ENCODE peak calls at places on chromosome 15, in five cellular contexts. One of them, this sample, is unnamed.

GRCh38 chr15:98442379-98442833 is 205.9 kb upstream of the IGF1R start:
- DNase-seq in lower lobe of right lung: no peak
- DNase-seq in left ventricle myocardium inferior: no peak
- DNase-seq in Peyer's patch: peak; percentile 74
- DNase-seq in GM23338: peak; percentile 86
- DNase-seq in this sample: peak; percentile 45

GRCh38 chr15:75234191-75234810 is 23.8 kb upstream of the GOLGA6C start:
- DNase-seq in lower lobe of right lung: no peak
- DNase-seq in Peyer's patch: peak; percentile 37
- DNase-seq in left ventricle myocardium inferior: peak; percentile 8
- DNase-seq in GM23338: no peak
- DNase-seq in this sample: peak; percentile 4

GRCh38 chr15:51912528-51912927 is 59.0 kb downstream of the LEO1 start:
- DNase-seq in lower lobe of right lung: no peak
- DNase-seq in left ventricle myocardium inferior: no peak
- DNase-seq in Peyer's patch: no peak
- DNase-seq in GM23338: no peak
- DNase-seq in this sample: no peak

GRCh38 chr15:83107841-83108181 is 366 bp downstream of the TM6SF1 start:
- DNase-seq in left ventricle myocardium inferior: no peak
- DNase-seq in lower lobe of right lung: peak; percentile 48
- DNase-seq in Peyer's patch: no peak
- DNase-seq in GM23338: no peak
- DNase-seq in this sample: no peak

GRCh38 chr15:65423150-65423976 is 616 bp upstream of the IGDCC4 start:
- DNase-seq in lower lobe of right lung: no peak
- DNase-seq in left ventricle myocardium inferior: peak; percentile 18
- DNase-seq in Peyer's patch: no peak
- DNase-seq in GM23338: peak; percentile 64
- DNase-seq in this sample: no peak

GRCh38 chr15:41559489-41560177 is 621 bp downstream of the TYRO3 start:
- DNase-seq in GM23338: no peak
- DNase-seq in lower lobe of right lung: no peak
- DNase-seq in Peyer's patch: no peak
- DNase-seq in left ventricle myocardium inferior: no peak
- DNase-seq in this sample: no peak

GRCh38 chr15:74297867-74298266 is 61.7 kb downstream of the CCDC33 start:
- DNase-seq in left ventricle myocardium inferior: no peak
- DNase-seq in Peyer's patch: no peak
- DNase-seq in lower lobe of right lung: no peak
- DNase-seq in GM23338: no peak
- DNase-seq in this sample: no peak

GRCh38 chr15:47812436-47813109 is 95.3 kb downstream of the SEMA6D start:
- DNase-seq in left ventricle myocardium inferior: no peak
- DNase-seq in Peyer's patch: no peak
- DNase-seq in GM23338: no peak
- DNase-seq in lower lobe of right lung: no peak
- DNase-seq in this sample: no peak

GRCh38 chr15:92451225-92451825 is 57.6 kb downstream of the ST8SIA2 start:
- DNase-seq in Peyer's patch: no peak
- DNase-seq in left ventricle myocardium inferior: no peak
- DNase-seq in lower lobe of right lung: no peak
- DNase-seq in GM23338: no peak
- DNase-seq in this sample: no peak

GRCh38 chr15:66720206-66721010 is 18.4 kb downstream of the SMAD6 start:
- DNase-seq in lower lobe of right lung: peak; percentile 79
- DNase-seq in left ventricle myocardium inferior: no peak
- DNase-seq in Peyer's patch: no peak
- DNase-seq in GM23338: no peak
- DNase-seq in this sample: no peak

GRCh38 chr15:63395730-63396545 is 14.3 kb upstream of the CA12 start:
- DNase-seq in left ventricle myocardium inferior: no peak
- DNase-seq in Peyer's patch: no peak
- DNase-seq in lower lobe of right lung: no peak
- DNase-seq in GM23338: no peak
- DNase-seq in this sample: no peak

GRCh38 chr15:92111756-92112155 is 258.2 kb downstream of the SLCO3A1 start:
- DNase-seq in GM23338: no peak
- DNase-seq in Peyer's patch: no peak
- DNase-seq in lower lobe of right lung: no peak
- DNase-seq in left ventricle myocardium inferior: no peak
- DNase-seq in this sample: no peak

GRCh38 chr15:63474810-63475316 is 29.5 kb upstream of the USP3 start:
- DNase-seq in Peyer's patch: peak; percentile 86
- DNase-seq in left ventricle myocardium inferior: no peak
- DNase-seq in GM23338: no peak
- DNase-seq in lower lobe of right lung: peak; percentile 65
- DNase-seq in this sample: peak; percentile 67

GRCh38 chr15:81859737-81860516 is 185.9 kb downstream of the MEX3B start:
- DNase-seq in GM23338: no peak
- DNase-seq in left ventricle myocardium inferior: no peak
- DNase-seq in lower lobe of right lung: no peak
- DNase-seq in Peyer's patch: no peak
- DNase-seq in this sample: no peak

GRCh38 chr15:93072440-93073394 is 16.3 kb downstream of the RGMA start:
- DNase-seq in lower lobe of right lung: peak; percentile 82
- DNase-seq in left ventricle myocardium inferior: peak; percentile 89
- DNase-seq in Peyer's patch: peak; percentile 58
- DNase-seq in GM23338: peak; percentile 90
- DNase-seq in this sample: peak; percentile 63

GRCh38 chr15:101250931-101251829 is 668 bp downstream of the CHSY1 start:
- DNase-seq in lower lobe of right lung: peak; percentile 69
- DNase-seq in Peyer's patch: peak; percentile 58
- DNase-seq in GM23338: peak; percentile 87
- DNase-seq in left ventricle myocardium inferior: no peak
- DNase-seq in this sample: no peak

GRCh38 chr15:29403778-29404177 is 134.2 kb upstream of the NSMCE3 start:
- DNase-seq in GM23338: peak; percentile 74
- DNase-seq in Peyer's patch: no peak
- DNase-seq in lower lobe of right lung: no peak
- DNase-seq in left ventricle myocardium inferior: no peak
- DNase-seq in this sample: no peak

GRCh38 chr15:68347392-68347791 is 69.8 kb downstream of the FEM1B start:
- DNase-seq in lower lobe of right lung: no peak
- DNase-seq in Peyer's patch: no peak
- DNase-seq in GM23338: no peak
- DNase-seq in left ventricle myocardium inferior: no peak
- DNase-seq in this sample: no peak
- H3K27ac ChIP-seq in lower lobe of right lung: no peak overlapping the region
- H3K27ac ChIP-seq in Peyer's patch: no peak overlapping the region
- H3K27ac ChIP-seq in GM23338: no peak overlapping the region
- H3K27ac ChIP-seq in left ventricle myocardium inferior: no peak overlapping the region
- H3K27ac ChIP-seq in this sample: no peak overlapping the region

GRCh38 chr15:36798366-36798765 is 218.9 kb downstream of the CDIN1 start:
- DNase-seq in GM23338: no peak
- DNase-seq in left ventricle myocardium inferior: no peak
- DNase-seq in lower lobe of right lung: no peak
- DNase-seq in Peyer's patch: no peak
- DNase-seq in this sample: no peak
- H3K27ac ChIP-seq in GM23338: no peak overlapping the region
- H3K27ac ChIP-seq in left ventricle myocardium inferior: no peak overlapping the region
- H3K27ac ChIP-seq in lower lobe of right lung: no peak overlapping the region
- H3K27ac ChIP-seq in Peyer's patch: no peak overlapping the region
- H3K27ac ChIP-seq in this sample: no peak overlapping the region

DNA sequence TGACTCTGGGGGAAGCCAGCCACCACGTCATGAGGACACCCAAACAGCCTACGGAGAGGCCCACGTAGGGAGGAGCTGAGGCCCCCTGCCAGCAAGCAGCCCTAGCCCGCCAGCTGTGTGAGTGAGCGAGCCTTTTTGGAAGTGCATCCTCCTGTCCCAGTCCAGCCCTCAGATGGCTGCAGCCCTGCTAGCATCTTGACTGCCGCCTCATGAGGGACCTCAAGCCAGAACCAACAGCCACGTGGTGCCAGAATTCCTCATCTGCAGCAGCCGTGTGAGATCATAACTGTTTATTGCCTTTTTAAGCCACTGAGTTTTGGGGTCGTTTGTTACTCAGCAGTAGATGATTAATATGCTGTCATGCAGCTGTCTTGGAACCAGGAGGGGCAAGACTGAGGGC is 73.5 kb downstream of the RPLP1 start:
- DNase-seq in GM23338: no peak
- DNase-seq in lower lobe of right lung: no peak
- DNase-seq in left ventricle myocardium inferior: peak; percentile 37
- DNase-seq in Peyer's patch: no peak
- DNase-seq in this sample: no peak
- H3K27ac ChIP-seq in GM23338: no peak overlapping the region
- H3K27ac ChIP-seq in lower lobe of right lung: no peak overlapping the region
- H3K27ac ChIP-seq in left ventricle myocardium inferior: no peak overlapping the region
- H3K27ac ChIP-seq in Peyer's patch: no peak overlapping the region
- H3K27ac ChIP-seq in this sample: no peak overlapping the region

GRCh38 chr15:58352026-58352929 is 79.5 kb upstream of the LIPC start:
- DNase-seq in left ventricle myocardium inferior: no peak
- DNase-seq in lower lobe of right lung: no peak
- DNase-seq in Peyer's patch: no peak
- DNase-seq in GM23338: no peak
- DNase-seq in this sample: no peak

GRCh38 chr15:58344164-58345070 is 87.4 kb upstream of the LIPC start:
- DNase-seq in GM23338: no peak
- DNase-seq in Peyer's patch: no peak
- DNase-seq in lower lobe of right lung: no peak
- DNase-seq in left ventricle myocardium inferior: no peak
- DNase-seq in this sample: no peak

GRCh38 chr15:58342508-58342907 is 89.3 kb upstream of the LIPC start:
- DNase-seq in Peyer's patch: no peak
- DNase-seq in left ventricle myocardium inferior: no peak
- DNase-seq in GM23338: no peak
- DNase-seq in lower lobe of right lung: no peak
- DNase-seq in this sample: no peak

GRCh38 chr15:58346361-58346760 is 85.4 kb upstream of the LIPC start:
- DNase-seq in lower lobe of right lung: peak; percentile 57
- DNase-seq in left ventricle myocardium inferior: no peak
- DNase-seq in GM23338: peak; percentile 62
- DNase-seq in Peyer's patch: no peak
- DNase-seq in this sample: no peak

GRCh38 chr15:58348095-58348812 is 83.5 kb upstream of the LIPC start:
- DNase-seq in Peyer's patch: no peak
- DNase-seq in lower lobe of right lung: no peak
- DNase-seq in left ventricle myocardium inferior: no peak
- DNase-seq in GM23338: no peak
- DNase-seq in this sample: no peak
- H3K27ac ChIP-seq in Peyer's patch: no peak overlapping the region
- H3K27ac ChIP-seq in lower lobe of right lung: no peak overlapping the region
- H3K27ac ChIP-seq in left ventricle myocardium inferior: no peak overlapping the region
- H3K27ac ChIP-seq in GM23338: no peak overlapping the region
- H3K27ac ChIP-seq in this sample: no peak overlapping the region

GRCh38 chr15:85792872-85793621 is 1.7 kb downstream of the KLHL25 start:
- DNase-seq in lower lobe of right lung: no peak
- DNase-seq in left ventricle myocardium inferior: no peak
- DNase-seq in GM23338: no peak
- DNase-seq in Peyer's patch: no peak
- DNase-seq in this sample: no peak
- H3K27ac ChIP-seq in lower lobe of right lung: no peak overlapping the region
- H3K27ac ChIP-seq in left ventricle myocardium inferior: no peak overlapping the region
- H3K27ac ChIP-seq in GM23338: no peak overlapping the region
- H3K27ac ChIP-seq in Peyer's patch: no peak overlapping the region
- H3K27ac ChIP-seq in this sample: no peak overlapping the region

This sample was measured in transverse colon.